ENCODE peak calls at places on chromosomes 4 and X, in seven cellular contexts. J, G, I, L, R, W and M are unnamed samples.

GRCh38 chr4:78184584-78184983 is 127.5 kb downstream of the FRAS1 start:
- DNase-seq in J (no peak), G (no peak), I (no peak), L (no peak), R (no peak), W (no peak), M (no peak)

GRCh38 chrX:108735087-108735679 is 1.2 kb downstream of the IRS4 start:
- DNase-seq in J (no peak), G (no peak), I (peak), L (no peak), R (no peak), W (peak), M (no peak)

GRCh38 chrX:55167124-55167523 is 53.0 kb upstream of the PAGE5 start:
- DNase-seq in J (no peak), G (no peak), I (no peak), L (no peak), R (no peak), W (no peak), M (no peak)

GRCh38 chrX:2370436-2370835 is 130.3 kb downstream of the DHRSX start:
- DNase-seq in J (no peak), G (no peak), I (no peak), L (no peak), R (no peak), W (no peak), M (no peak)

GRCh38 chr4:142440093-142440492 is 406.0 kb downstream of the INPP4B start:
- DNase-seq in J (peak), G (no peak), I (no peak), L (no peak), R (no peak), W (no peak), M (no peak)

GRCh38 chr4:77418333-77418732 is 187.3 kb upstream of the CXCL13 start:
- DNase-seq in J (peak), G (no peak), I (no peak), L (no peak), R (no peak), W (no peak), M (no peak)

GRCh38 chr4:170465434-170465833 is 375.7 kb upstream of the AADAT start:
- DNase-seq in J (no peak), G (no peak), I (peak), L (no peak), R (no peak), W (no peak), M (no peak)

GRCh38 chr4:22695917-22696316 is 3.2 kb downstream of the GBA3 start:
- DNase-seq in J (no peak), G (no peak), I (no peak), L (no peak), R (no peak), W (no peak), M (no peak)

GRCh38 chrX:13691845-13692334 is 3.0 kb downstream of the RAB9A start:
- DNase-seq in J (no peak), G (peak), I (no peak), L (no peak), R (peak), W (no peak), M (no peak)

GRCh38 chr4:57231781-57232180 is 121.6 kb upstream of the IGFBP7 start:
- DNase-seq in J (peak), G (no peak), I (no peak), L (no peak), R (no peak), W (no peak), M (no peak)

GRCh38 chr4:57234252-57234775 is 124.1 kb upstream of the IGFBP7 start:
- DNase-seq in J (no peak), G (no peak), I (no peak), L (no peak), R (no peak), W (no peak), M (no peak)

DNA sequence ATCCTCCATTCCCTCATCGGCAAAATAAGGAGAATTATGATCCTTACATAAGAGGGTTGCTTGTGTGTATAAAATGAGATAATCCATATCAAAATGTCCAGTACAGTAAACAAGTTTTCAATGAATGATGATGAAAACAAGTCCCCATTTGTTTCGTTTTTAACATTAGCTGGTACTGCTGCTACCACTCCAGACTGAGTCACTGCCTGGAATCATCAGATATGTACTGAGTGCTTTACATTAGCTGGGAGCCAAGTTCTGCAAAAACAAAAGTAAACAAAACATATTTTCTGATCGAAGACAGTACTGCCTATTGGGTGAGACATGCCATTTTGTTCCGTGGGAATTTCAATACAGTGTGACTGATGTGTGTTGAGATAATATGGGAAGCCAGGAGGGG is 123.2 kb upstream of the IGFBP7 start:
- DNase-seq in J (peak), G (no peak), I (no peak), L (no peak), R (peak), W (no peak), M (no peak)
- TF ChIP-seq CTCF in J (no peak), G (no peak), I (no peak), L (no peak), R (no peak), W (no peak), M (no peak)

GRCh38 chrX:34365482-34365881 is 233.4 kb upstream of the FAM47A start:
- DNase-seq in J (peak), G (no peak), I (peak), L (no peak), R (peak), W (peak), M (no peak)
- TF ChIP-seq CTCF in J (peak), G (no peak), I (peak), L (peak), R (peak), W (peak), M (no peak)

GRCh38 chr4:6033381-6033780 is 15.2 kb upstream of the C4orf50 start:
- DNase-seq in J (no peak), G (no peak), I (no peak), L (no peak), R (no peak), W (no peak), M (no peak)

GRCh38 chr4:6030679-6031078 is 12.4 kb upstream of the C4orf50 start:
- DNase-seq in J (no peak), G (no peak), I (no peak), L (no peak), R (no peak), W (no peak), M (no peak)

GRCh38 chr4:6031831-6032230 is 13.6 kb upstream of the C4orf50 start:
- DNase-seq in J (no peak), G (no peak), I (no peak), L (no peak), R (no peak), W (no peak), M (no peak)

GRCh38 chr4:6035786-6036185 is 17.6 kb upstream of the C4orf50 start:
- DNase-seq in J (no peak), G (no peak), I (no peak), L (no peak), R (no peak), W (no peak), M (no peak)

GRCh38 chr4:6032249-6033244 is 14.3 kb upstream of the C4orf50 start:
- DNase-seq in J (no peak), G (no peak), I (no peak), L (no peak), R (no peak), W (no peak), M (no peak)
- TF ChIP-seq CTCF in J (no peak), G (no peak), I (no peak), L (no peak), R (no peak), W (no peak), M (no peak)

GRCh38 chr4:32775049-32775448 is 2054.9 kb downstream of the PCDH7 start:
- DNase-seq in J (peak), G (no peak), I (peak), L (no peak), R (peak), W (no peak), M (no peak)
- TF ChIP-seq CTCF in J (peak), G (no peak), I (peak), L (no peak), R (peak), W (peak), M (no peak)

GRCh38 chr4:23934915-23935314 is 45.1 kb upstream of the PPARGC1A start:
- DNase-seq in J (peak), G (no peak), I (no peak), L (peak), R (peak), W (no peak), M (no peak)

GRCh38 chr4:23934223-23934622 is 44.4 kb upstream of the PPARGC1A start:
- DNase-seq in J (no peak), G (no peak), I (no peak), L (no peak), R (no peak), W (no peak), M (no peak)

GRCh38 chr4:23932186-23932585 is 42.3 kb upstream of the PPARGC1A start:
- DNase-seq in J (no peak), G (no peak), I (no peak), L (no peak), R (no peak), W (no peak), M (no peak)

GRCh38 chr4:23931489-23931830 is 41.6 kb upstream of the PPARGC1A start:
- DNase-seq in J (no peak), G (no peak), I (no peak), L (no peak), R (no peak), W (no peak), M (no peak)

DNA sequence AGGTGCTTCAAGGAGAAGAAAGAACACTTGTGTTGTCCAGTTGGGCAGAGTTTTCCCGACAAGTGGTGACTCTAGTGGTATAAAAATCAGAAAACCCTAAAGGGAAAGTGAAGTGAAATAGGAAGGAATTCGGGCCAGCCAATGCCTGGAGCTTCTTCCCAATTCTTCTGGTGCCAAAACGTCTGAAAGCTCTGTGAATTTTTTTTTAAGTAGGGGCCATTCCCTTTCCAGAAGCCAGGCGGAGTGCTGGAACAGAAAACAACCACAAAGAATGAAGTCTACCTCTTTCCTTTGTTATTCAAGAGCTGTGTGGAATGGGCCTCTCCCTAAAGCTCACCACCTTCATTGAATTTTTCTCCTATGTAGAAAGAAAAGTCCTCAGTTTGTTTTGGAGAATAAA is 43.1 kb upstream of the PPARGC1A start:
- DNase-seq in J (peak), G (no peak), I (no peak), L (no peak), R (no peak), W (no peak), M (no peak)
- TF ChIP-seq CTCF in J (peak), G (no peak), I (peak), L (no peak), R (peak), W (no peak), M (no peak)

GRCh38 chrX:130830599-130831346 is 72.2 kb downstream of the ENOX2 start:
- DNase-seq in J (no peak), G (no peak), I (no peak), L (no peak), R (no peak), W (no peak), M (no peak)
- TF ChIP-seq CTCF in J (no peak), G (no peak), I (no peak), L (no peak), R (no peak), W (no peak), M (no peak)

DNA sequence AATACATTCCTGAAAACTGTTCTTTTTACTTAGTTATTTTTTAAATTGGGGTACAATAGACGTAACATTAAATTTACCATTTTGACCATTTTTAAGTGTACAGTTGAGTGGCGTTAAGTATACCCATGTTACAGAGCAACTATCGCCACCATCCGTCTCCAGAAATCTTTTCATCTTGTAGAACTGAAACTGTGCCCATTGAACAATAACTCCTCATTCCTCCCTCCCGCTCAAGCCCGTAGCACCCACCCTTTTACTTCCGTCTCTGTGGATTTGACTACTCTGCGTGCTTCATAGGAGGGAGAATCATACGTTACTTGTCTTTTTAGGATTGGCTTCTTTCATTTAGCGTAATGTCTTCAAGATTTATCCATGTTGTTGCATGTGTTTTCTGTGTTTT is 55.3 kb downstream of the TMEM131L start:
- DNase-seq in J (no peak), G (no peak), I (no peak), L (no peak), R (no peak), W (no peak), M (no peak)
- TF ChIP-seq CTCF in J (no peak), G (no peak), I (no peak), L (no peak), R (no peak), W (no peak), M (no peak)

GRCh38 chr4:123750044-123750443 is 353.4 kb downstream of the SPRY1 start:
- DNase-seq in J (no peak), G (no peak), I (peak), L (no peak), R (peak), W (peak), M (no peak)

GRCh38 chr4:123748806-123749205 is 352.2 kb downstream of the SPRY1 start:
- DNase-seq in J (peak), G (no peak), I (no peak), L (no peak), R (no peak), W (no peak), M (no peak)

GRCh38 chr4:123744664-123745290 is 348.2 kb downstream of the SPRY1 start:
- DNase-seq in J (peak), G (no peak), I (peak), L (peak), R (no peak), W (no peak), M (no peak)

GRCh38 chr4:123749408-123749807 is 352.8 kb downstream of the SPRY1 start:
- DNase-seq in J (no peak), G (no peak), I (no peak), L (peak), R (peak), W (no peak), M (no peak)

GRCh38 chr4:123746981-123747380 is 350.4 kb downstream of the SPRY1 start:
- DNase-seq in J (peak), G (no peak), I (peak), L (no peak), R (peak), W (no peak), M (no peak)
- TF ChIP-seq CTCF in J (peak), G (no peak), I (peak), L (no peak), R (peak), W (no peak), M (no peak)

DNA sequence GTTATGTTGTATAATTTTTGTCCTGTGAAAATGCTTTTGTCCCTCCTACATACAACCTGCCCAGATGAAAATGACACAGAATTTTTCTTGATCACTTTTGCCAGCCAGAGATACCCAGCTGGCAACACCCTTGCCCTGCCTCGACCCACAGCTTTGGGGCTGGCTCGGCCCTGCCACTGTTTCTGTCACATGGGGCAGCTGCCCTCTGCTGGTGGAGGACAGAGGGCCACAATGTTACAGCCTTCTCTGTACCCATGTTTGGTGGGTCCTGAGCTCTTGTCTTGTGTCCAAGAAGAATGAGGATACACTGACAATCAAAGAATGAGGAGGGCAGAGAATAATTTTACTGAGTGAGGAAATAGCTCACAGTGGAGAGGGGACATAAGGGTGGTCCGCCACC is 31.1 kb downstream of the BMP15 start:
- DNase-seq in J (no peak), G (no peak), I (no peak), L (no peak), R (no peak), W (peak), M (no peak)
- TF ChIP-seq CTCF in J (peak), G (no peak), I (peak), L (no peak), R (peak), W (no peak), M (no peak)